ENCODE peak calls at places on chromosomes 6 and 20, in eight cellular contexts. L, C, B, Y, D, N, M and V are unnamed samples.

GRCh38 chr6:29938746-29939508 is 3.4 kb upstream of the HLA-A start:
- DNase-seq in L (no peak), C (no peak), B (no peak), Y (peak), D (no peak), N (no peak), M (no peak), V (no peak)

GRCh38 chr6:69622924-69623323 is 173.9 kb downstream of the LMBRD1 start:
- DNase-seq in L (no peak), C (peak), B (no peak), Y (peak), D (no peak), N (no peak), M (no peak), V (no peak)

GRCh38 chr20:51574248-51575033 is 31.9 kb upstream of the NFATC2 start:
- DNase-seq in L (no peak), C (no peak), B (no peak), Y (no peak), D (no peak), N (no peak), M (no peak), V (no peak)

GRCh38 chr6:127190552-127190951 is 72.1 kb downstream of the RSPO3 start:
- DNase-seq in L (peak), C (no peak), B (no peak), Y (peak), D (no peak), N (no peak), M (peak), V (peak)

GRCh38 chr6:68527691-68528090 is 107.4 kb upstream of the ADGRB3 start:
- DNase-seq in L (no peak), C (no peak), B (no peak), Y (no peak), D (no peak), N (no peak), M (no peak), V (no peak)

GRCh38 chr20:52105573-52106422 is 85.8 kb downstream of the ZFP64 start:
- DNase-seq in L (peak), C (peak), B (no peak), Y (peak), D (no peak), N (no peak), M (no peak), V (no peak)

GRCh38 chr6:12000174-12000573 is 11.9 kb upstream of the HIVEP1 start:
- DNase-seq in L (no peak), C (no peak), B (no peak), Y (no peak), D (no peak), N (no peak), M (no peak), V (no peak)

GRCh38 chr20:49853640-49854039 is 41.0 kb downstream of the SLC9A8 start:
- DNase-seq in L (peak), C (peak), B (no peak), Y (peak), D (no peak), N (no peak), M (no peak), V (no peak)

GRCh38 chr6:169654590-169655391 is 47.0 kb downstream of the WDR27 start:
- DNase-seq in L (peak), C (peak), B (peak), Y (peak), D (peak), N (peak), M (no peak), V (peak)

GRCh38 chr6:139020689-139021088 is 7.9 kb upstream of the ABRACL start:
- DNase-seq in L (no peak), C (no peak), B (no peak), Y (no peak), D (no peak), N (no peak), M (no peak), V (no peak)

GRCh38 chr6:23308166-23308565 is 738.8 kb downstream of the HDGFL1 start:
- DNase-seq in L (no peak), C (no peak), B (no peak), Y (no peak), D (no peak), N (no peak), M (no peak), V (no peak)

GRCh38 chr20:32463642-32464400 is 105.7 kb downstream of the ASXL1 start:
- DNase-seq in L (no peak), C (peak), B (no peak), Y (peak), D (no peak), N (peak), M (no peak), V (no peak)

GRCh38 chr20:51610761-51611624 is 68.5 kb upstream of the NFATC2 start:
- DNase-seq in L (no peak), C (no peak), B (no peak), Y (peak), D (no peak), N (no peak), M (no peak), V (no peak)

GRCh38 chr6:131627724-131628682 is at the start of gene MED23:
- DNase-seq in L (peak), C (peak), B (peak), Y (peak), D (peak), N (peak), M (peak), V (peak)

GRCh38 chr6:43502666-43503065 is 7.5 kb downstream of the LRRC73 start:
- DNase-seq in L (no peak), C (peak), B (no peak), Y (no peak), D (no peak), N (no peak), M (no peak), V (no peak)